ENCODE peak calls at places on chromosomes 7 and 10, in seven cellular contexts. B is K562, H is IMR-90, S is H1, G is HepG2, V is GM12878, E is SK-N-SH. Z is an unnamed sample.
A peak's percentile ranks its signal among the peaks of the same experiment; 100 is the strongest.

GRCh38 chr10:104045151-104046089 is 40.3 kb downstream of the COL17A1 start:
- DNase-seq in B (peak; percentile 17), H (peak; percentile 76), S (peak; percentile 72), G (peak; percentile 45), V (no peak), E (peak; percentile 74), Z (peak; percentile 78)

GRCh38 chr7:1461640-1462375 is 2.5 kb upstream of the MICALL2 start:
- DNase-seq in B (no peak), H (no peak), S (no peak), G (no peak), V (no peak), E (no peak), Z (no peak)

GRCh38 chr7:21141476-21141875 is 286.4 kb upstream of the SP4 start:
- DNase-seq in B (no peak), H (no peak), S (no peak), G (no peak), V (no peak), E (no peak), Z (no peak)

GRCh38 chr10:1782841-1783240 is 45.5 kb upstream of the ADARB2 start:
- DNase-seq in B (no peak), H (no peak), S (no peak), G (no peak), V (no peak), E (no peak), Z (no peak)

GRCh38 chr10:76403876-76404275 is 972.5 kb downstream of the LRMDA start:
- DNase-seq in B (no peak), H (peak; percentile 36), S (no peak), G (no peak), V (no peak), E (no peak), Z (no peak)

GRCh38 chr7:105364748-105365147 is 24.0 kb downstream of the SRPK2 start:
- DNase-seq in B (no peak), H (no peak), S (no peak), G (peak; percentile 48), V (no peak), E (no peak), Z (no peak)

GRCh38 chr7:30309842-30310435 is 25.5 kb downstream of the ZNRF2 start:
- DNase-seq in B (no peak), H (no peak), S (no peak), G (no peak), V (no peak), E (no peak), Z (no peak)

GRCh38 chr7:118861581-118861980 is 637.1 kb downstream of the ANKRD7 start:
- DNase-seq in B (no peak), H (no peak), S (no peak), G (no peak), V (no peak), E (no peak), Z (no peak)

GRCh38 chr7:20542594-20542993 is 72.9 kb upstream of the ABCB5 start:
- DNase-seq in B (no peak), H (no peak), S (no peak), G (no peak), V (no peak), E (peak; percentile 33), Z (no peak)

GRCh38 chr10:118957141-118957825 is 72.2 kb upstream of the NANOS1 start:
- DNase-seq in B (no peak), H (no peak), S (no peak), G (no peak), V (no peak), E (no peak), Z (no peak)

GRCh38 chr7:157701395-157701794 is 364.6 kb downstream of the DNAJB6 start:
- DNase-seq in B (no peak), H (no peak), S (no peak), G (no peak), V (no peak), E (peak; percentile 18), Z (no peak)

GRCh38 chr10:126670886-126671285 is 393 bp upstream of the C10orf90 start:
- DNase-seq in B (no peak), H (no peak), S (no peak), G (no peak), V (no peak), E (no peak), Z (no peak)

GRCh38 chr10:9608592-9608991 is 1409.1 kb upstream of the CELF2 start:
- DNase-seq in B (no peak), H (peak; percentile 50), S (no peak), G (no peak), V (no peak), E (no peak), Z (no peak)

GRCh38 chr7:1925973-1926907 is 256.2 kb downstream of the ELFN1 start:
- DNase-seq in B (no peak), H (no peak), S (no peak), G (no peak), V (no peak), E (no peak), Z (no peak)

GRCh38 chr7:112411186-112411795 is 39.0 kb upstream of the IFRD1 start:
- DNase-seq in B (no peak), H (peak; percentile 62), S (no peak), G (peak; percentile 31), V (no peak), E (peak; percentile 64), Z (no peak)

GRCh38 chr7:55366461-55367138 is 1.5 kb downstream of the LANCL2 start:
- DNase-seq in B (no peak), H (no peak), S (no peak), G (peak; percentile 25), V (peak; percentile 17), E (peak; percentile 48), Z (peak; percentile 37)

GRCh38 chr7:74288034-74288881 is 949 bp upstream of the CLIP2 start:
- DNase-seq in B (peak; percentile 56), H (no peak), S (no peak), G (no peak), V (no peak), E (no peak), Z (no peak)

GRCh38 chr7:51316262-51316665 is 345 bp downstream of the COBL start:
- DNase-seq in B (no peak), H (no peak), S (peak; percentile 74), G (no peak), V (no peak), E (peak; percentile 82), Z (peak; percentile 35)

GRCh38 chr10:92550924-92551323 is 23.0 kb downstream of the IDE start:
- DNase-seq in B (no peak), H (no peak), S (no peak), G (no peak), V (no peak), E (no peak), Z (peak; percentile 16)

GRCh38 chr10:124827474-124827873 is 25.9 kb downstream of the ABRAXAS2 start:
- DNase-seq in B (peak; percentile 23), H (peak; percentile 14), S (no peak), G (peak; percentile 5), V (no peak), E (peak; percentile 45), Z (peak; percentile 66)

GRCh38 chr10:6328708-6329423 is 126.1 kb downstream of the PFKFB3 start:
- DNase-seq in B (no peak), H (no peak), S (no peak), G (no peak), V (no peak), E (no peak), Z (no peak)

GRCh38 chr10:29378106-29378505 is 89.2 kb downstream of the LYZL1 start:
- DNase-seq in B (no peak), H (no peak), S (no peak), G (no peak), V (no peak), E (no peak), Z (no peak)

GRCh38 chr10:29374162-29374561 is 85.3 kb downstream of the LYZL1 start:
- DNase-seq in B (no peak), H (no peak), S (no peak), G (no peak), V (no peak), E (no peak), Z (no peak)

GRCh38 chr10:29375888-29376287 is 87.0 kb downstream of the LYZL1 start:
- DNase-seq in B (no peak), H (no peak), S (no peak), G (no peak), V (no peak), E (no peak), Z (no peak)

GRCh38 chr10:29379208-29379607 is 90.3 kb downstream of the LYZL1 start:
- DNase-seq in B (no peak), H (peak; percentile 8), S (no peak), G (no peak), V (no peak), E (no peak), Z (no peak)

GRCh38 chr10:29377333-29377961 is 88.6 kb downstream of the LYZL1 start:
- DNase-seq in B (peak; percentile 37), H (peak; percentile 42), S (no peak), G (no peak), V (no peak), E (peak; percentile 55), Z (peak; percentile 21)
- TF ChIP-seq RFX5 in B (no peak), H (no peak), S (no peak), G (no peak), V (no peak), E (no peak), Z (no peak)

GRCh38 chr10:68599754-68600040 is 39.6 kb downstream of the TET1 start:
- DNase-seq in B (no peak), H (no peak), S (no peak), G (no peak), V (no peak), E (no peak), Z (no peak)

GRCh38 chr10:68595513-68595912 is 35.4 kb downstream of the TET1 start:
- DNase-seq in B (no peak), H (no peak), S (no peak), G (no peak), V (no peak), E (no peak), Z (no peak)

GRCh38 chr10:68598978-68599753 is 39.0 kb downstream of the TET1 start:
- DNase-seq in B (peak; percentile 40), H (peak; percentile 43), S (peak; percentile 57), G (peak; percentile 56), V (no peak), E (peak; percentile 58), Z (no peak)

GRCh38 chr10:68597407-68597806 is 37.3 kb downstream of the TET1 start:
- DNase-seq in B (no peak), H (no peak), S (no peak), G (no peak), V (no peak), E (no peak), Z (no peak)

GRCh38 chr10:68594405-68594804 is 34.3 kb downstream of the TET1 start:
- DNase-seq in B (peak; percentile 35), H (peak; percentile 67), S (no peak), G (no peak), V (no peak), E (no peak), Z (no peak)
- TF ChIP-seq RFX5 in B (no peak), H (no peak), S (no peak), G (no peak), V (no peak), E (no peak), Z (no peak)

GRCh38 chr7:121960678-121961461 is 87.9 kb downstream of the PTPRZ1 start:
- DNase-seq in B (no peak), H (peak; percentile 87), S (no peak), G (no peak), V (no peak), E (no peak), Z (peak; percentile 4)
- TF ChIP-seq RFX5 in B (no peak), H (peak; percentile 8), S (no peak), G (no peak), V (no peak), E (no peak), Z (no peak)

DNA sequence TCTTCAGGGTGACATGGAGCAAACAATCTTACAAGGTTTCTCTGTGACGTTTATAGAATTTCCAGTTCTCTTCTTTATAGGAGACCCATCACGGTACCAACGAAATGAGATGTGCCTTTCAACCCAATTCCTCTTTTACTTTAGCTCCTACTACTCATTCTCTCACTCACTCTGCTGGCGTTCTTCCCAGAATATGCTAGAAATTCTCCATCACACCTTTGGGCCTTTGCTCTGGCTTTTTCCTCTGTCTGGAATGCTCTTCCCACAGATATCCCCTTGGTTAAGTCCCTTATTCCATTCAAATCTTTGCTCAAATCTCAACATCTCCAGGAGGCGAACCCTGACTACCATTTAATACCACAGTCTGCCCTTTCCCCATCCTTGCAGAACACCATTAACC is 39.0 kb downstream of the SEMA3C start:
- DNase-seq in B (no peak), H (peak; percentile 84), S (no peak), G (no peak), V (no peak), E (no peak), Z (no peak)
- TF ChIP-seq RFX5 in B (no peak), H (no peak), S (no peak), G (no peak), V (no peak), E (no peak), Z (no peak)

Z was measured in A549.